ENCODE peak calls at places on chromosomes 16 and 17, in nine cellular contexts. I is BE2C, N is foreskin fibroblast, L is heart right ventricle, Z is psoas muscle, H is fibroblast of pulmonary artery, Q is A549, T is AG10803, A is brain microvascular endothelial cell. K is an unnamed sample.
A peak's percentile ranks its signal among the peaks of the same experiment; 100 is the strongest.

GRCh38 chr16:17313085-17313611 is 157.6 kb downstream of the XYLT1 start:
- DNase-seq in I (peak; percentile 82), N (no peak), L (peak; percentile 9), Z (no peak), H (peak; percentile 7), Q (no peak), T (peak; percentile 92), A (no peak), K (no peak)

GRCh38 chr17:38815576-38816193 is 9.4 kb downstream of the CWC25 start:
- DNase-seq in I (no peak), N (peak; percentile 38), L (no peak), Z (no peak), H (peak; percentile 56), Q (peak; percentile 68), T (peak; percentile 68), A (peak; percentile 79), K (peak; percentile 57)

GRCh38 chr17:27915715-27916114 is 22.6 kb upstream of the LYRM9 start:
- DNase-seq in I (no peak), N (no peak), L (no peak), Z (no peak), H (no peak), Q (no peak), T (no peak), A (no peak), K (no peak)

GRCh38 chr16:29306953-29307597 is 99.4 kb downstream of the NPIPB11 start:
- DNase-seq in I (no peak), N (no peak), L (no peak), Z (no peak), H (no peak), Q (no peak), T (no peak), A (peak; percentile 18), K (no peak)

GRCh38 chr16:54169112-54169511 is 117.5 kb downstream of the IRX3 start:
- DNase-seq in I (no peak), N (no peak), L (no peak), Z (no peak), H (no peak), Q (no peak), T (no peak), A (no peak), K (no peak)

GRCh38 chr16:81694494-81695285 is 84.4 kb upstream of the PLCG2 start:
- DNase-seq in I (no peak), N (no peak), L (no peak), Z (no peak), H (peak; percentile 51), Q (no peak), T (no peak), A (no peak), K (no peak)

GRCh38 chr17:40019140-40019991 is 4.1 kb downstream of the CSF3 start:
- DNase-seq in I (no peak), N (peak; percentile 78), L (no peak), Z (peak; percentile 93), H (peak; percentile 87), Q (no peak), T (peak; percentile 56), A (peak; percentile 68), K (no peak)

GRCh38 chr17:38509008-38509771 is 80.9 kb downstream of the ARHGAP23 start:
- DNase-seq in I (peak; percentile 95), N (peak; percentile 80), L (peak; percentile 72), Z (peak; percentile 88), H (peak; percentile 91), Q (peak; percentile 86), T (peak; percentile 93), A (peak; percentile 85), K (peak; percentile 83)

GRCh38 chr16:380837-381787 is 666 bp downstream of the PGAP6 start:
- DNase-seq in I (peak; percentile 34), N (no peak), L (no peak), Z (no peak), H (no peak), Q (no peak), T (no peak), A (no peak), K (no peak)

GRCh38 chr16:54194008-54194731 is 92.4 kb downstream of the IRX3 start:
- DNase-seq in I (peak; percentile 61), N (peak; percentile 31), L (peak; percentile 88), Z (peak; percentile 94), H (peak; percentile 40), Q (no peak), T (peak; percentile 58), A (peak; percentile 23), K (no peak)

GRCh38 chr17:17833664-17834357 is 3.0 kb downstream of the SREBF1 start:
- DNase-seq in I (no peak), N (no peak), L (no peak), Z (no peak), H (no peak), Q (no peak), T (no peak), A (no peak), K (no peak)

GRCh38 chr16:27880312-27880711 is 183.2 kb downstream of the GSG1L start:
- DNase-seq in I (no peak), N (no peak), L (no peak), Z (no peak), H (no peak), Q (no peak), T (no peak), A (no peak), K (no peak)

GRCh38 chr16:67555795-67556212 is 6.5 kb upstream of the CTCF start:
- DNase-seq in I (no peak), N (peak; percentile 64), L (no peak), Z (no peak), H (peak; percentile 54), Q (no peak), T (peak; percentile 51), A (peak; percentile 36), K (peak; percentile 79)

GRCh38 chr17:43019418-43019817 is 2.8 kb downstream of the VAT1 start:
- DNase-seq in I (no peak), N (no peak), L (no peak), Z (no peak), H (no peak), Q (no peak), T (peak; percentile 38), A (no peak), K (no peak)

GRCh38 chr17:43398724-43399595 is at the start of gene ARL4D:
- DNase-seq in I (peak; percentile 94), N (peak; percentile 73), L (peak; percentile 91), Z (peak; percentile 92), H (peak; percentile 78), Q (peak; percentile 82), T (peak; percentile 72), A (peak; percentile 64), K (peak; percentile 49)

GRCh38 chr16:81797443-81797842 is 18.4 kb downstream of the PLCG2 start:
- DNase-seq in I (no peak), N (no peak), L (no peak), Z (no peak), H (no peak), Q (no peak), T (no peak), A (no peak), K (no peak)

GRCh38 chr17:82242698-82242976 is 13.8 kb downstream of the SLC16A3 start:
- DNase-seq in I (peak; percentile 19), N (no peak), L (no peak), Z (peak; percentile 61), H (no peak), Q (no peak), T (no peak), A (no peak), K (no peak)
- H3K4me3 ChIP-seq in I (no peak overlapping the region), N (no peak overlapping the region), L (no peak overlapping the region), Z (peak overlapping the region; percentile 31), H (no peak overlapping the region), Q (peak overlapping the region; percentile 12), T (no peak overlapping the region), A (no peak overlapping the region), K (no peak overlapping the region)

GRCh38 chr17:20009302-20010098 is at the start of gene SPECC1:
- DNase-seq in I (peak; percentile 73), N (no peak), L (peak; percentile 74), Z (peak; percentile 89), H (peak; percentile 49), Q (peak; percentile 87), T (peak; percentile 38), A (peak; percentile 53), K (peak; percentile 55)

GRCh38 chr17:20009052-20009301 is 182 bp upstream of the SPECC1 start:
- DNase-seq in I (no peak), N (peak; percentile 60), L (no peak), Z (no peak), H (no peak), Q (no peak), T (no peak), A (no peak), K (no peak)

GRCh38 chr17:20012137-20012536 is 3.0 kb downstream of the SPECC1 start:
- DNase-seq in I (no peak), N (no peak), L (no peak), Z (no peak), H (no peak), Q (no peak), T (no peak), A (no peak), K (no peak)

GRCh38 chr17:20010099-20010863 is 1.1 kb downstream of the SPECC1 start:
- DNase-seq in I (peak; percentile 6), N (peak; percentile 61), L (peak; percentile 32), Z (no peak), H (peak; percentile 72), Q (peak; percentile 90), T (peak; percentile 66), A (peak; percentile 14), K (no peak)

DNA sequence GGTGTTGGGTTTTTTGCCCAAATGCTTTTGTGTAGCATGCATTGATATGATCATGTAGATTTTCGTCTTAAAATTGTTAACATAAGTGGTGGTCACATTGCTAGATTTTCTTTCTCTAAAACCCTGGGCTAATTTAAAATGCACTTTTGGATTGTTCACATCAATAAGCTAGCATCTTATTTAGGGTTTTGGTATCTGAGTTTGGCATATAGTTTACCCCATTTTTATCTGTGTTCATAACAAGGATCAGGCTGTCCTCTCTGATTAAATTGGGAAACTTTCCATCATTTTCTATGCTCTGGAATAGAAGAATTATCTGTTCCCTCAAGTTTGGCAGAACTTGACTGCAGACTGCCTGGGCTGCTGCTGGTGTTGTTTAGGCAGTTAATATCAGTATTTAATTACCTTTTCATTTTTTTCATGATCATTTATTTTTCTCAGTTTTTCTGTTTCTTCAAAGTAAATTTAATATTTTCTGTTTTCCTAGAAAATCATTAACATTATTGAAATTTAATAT is 1.8 kb downstream of the SPECC1 start:
- DNase-seq in I (no peak), N (no peak), L (no peak), Z (no peak), H (no peak), Q (no peak), T (no peak), A (no peak), K (no peak)
- H3K4me3 ChIP-seq in I (no peak overlapping the region), N (no peak overlapping the region), L (no peak overlapping the region), Z (no peak overlapping the region), H (no peak overlapping the region), Q (peak overlapping the region; percentile 63), T (no peak overlapping the region), A (no peak overlapping the region), K (no peak overlapping the region)

DNA sequence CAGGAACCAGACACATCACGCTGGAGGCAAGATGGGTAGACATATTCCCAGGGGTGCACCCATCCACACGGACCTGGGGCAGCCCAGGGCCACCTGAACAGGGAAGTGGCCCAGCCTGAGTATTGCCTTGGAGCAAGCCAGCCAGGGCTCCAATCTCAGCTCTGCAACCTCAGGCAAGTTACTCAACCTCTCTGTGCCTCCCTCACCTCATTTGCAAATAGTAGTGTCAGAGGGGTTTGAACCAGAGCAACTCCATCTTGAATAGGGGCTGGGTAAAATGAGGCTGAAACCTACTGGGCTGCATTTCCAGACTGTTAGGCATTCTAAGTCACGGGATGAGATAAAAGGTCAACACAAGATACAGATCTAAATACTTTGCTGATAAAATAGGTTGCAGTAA is 35.1 kb upstream of the SNN start:
- DNase-seq in I (no peak), N (no peak), L (no peak), Z (no peak), H (no peak), Q (no peak), T (no peak), A (no peak), K (no peak)
- H3K4me3 ChIP-seq in I (no peak overlapping the region), N (no peak overlapping the region), L (no peak overlapping the region), Z (no peak overlapping the region), H (no peak overlapping the region), Q (no peak overlapping the region), T (no peak overlapping the region), A (no peak overlapping the region), K (no peak overlapping the region)

GRCh38 chr17:30334421-30334820 is 564 bp upstream of the TMIGD1 start:
- DNase-seq in I (no peak), N (no peak), L (no peak), Z (no peak), H (no peak), Q (no peak), T (no peak), A (no peak), K (no peak)
- H3K4me3 ChIP-seq in I (no peak overlapping the region), N (no peak overlapping the region), L (no peak overlapping the region), Z (no peak overlapping the region), H (no peak overlapping the region), Q (no peak overlapping the region), T (no peak overlapping the region), A (no peak overlapping the region), K (no peak overlapping the region)

K was measured in Jurkat, Clone E6-1.